ENCODE peak calls at places on chromosomes 4 and X, in ten cellular contexts. T is thoracic aorta; E is stimulated activated CD4-positive, alpha-beta T cell treated with anti-CD3 and anti-CD28 coated beads, Interleukin-2, amount 100 ng/mL, for 48 hours; B is left ventricle myocardium inferior; W is H1; G is NCI-H526; F is lower leg skin; S is astrocyte of the cerebellum; P is activated effector memory CD4-positive, alpha-beta T cell treated with anti-CD3 and anti-CD28 coated beads, Interleukin-2, amount 50 U/mL, for 16 hours; M is putamen. I is an unnamed sample.

GRCh38 chrX:123764967-123765871 is 32.4 kb upstream of the THOC2 start:
- DNase-seq in M (peak; percentile 82), W (peak; percentile 39), F (peak; percentile 79), T (peak; percentile 43), E (peak; percentile 48), P (peak; percentile 83), G (peak; percentile 62), B (peak; percentile 87), S (peak; percentile 60), I (peak; percentile 45)

GRCh38 chr4:19135886-19136633 is 1114.5 kb upstream of the LCORL start:
- DNase-seq in E (no peak), G (no peak), B (no peak), M (no peak), S (no peak), P (no peak), T (no peak), F (no peak), W (no peak), I (no peak)

GRCh38 chrX:71650333-71650969 is 16.9 kb upstream of the LOC101059915 start:
- DNase-seq in E (no peak), G (no peak), F (no peak), P (no peak), W (no peak), M (no peak), T (no peak), B (no peak), S (no peak), I (no peak)

GRCh38 chr4:146545102-146545501 is 23.4 kb upstream of the SLC10A7 start:
- DNase-seq in E (no peak), P (no peak), W (no peak), M (no peak), T (no peak), S (no peak), F (no peak), G (no peak), B (no peak), I (peak; percentile 54)

GRCh38 chr4:120749445-120750151 is 172.9 kb downstream of the PRDM5 start:
- DNase-seq in P (no peak), M (no peak), T (no peak), W (no peak), S (no peak), B (no peak), F (no peak), E (no peak), G (no peak), I (no peak)

GRCh38 chr4:7763788-7764187 is 175.9 kb downstream of the AFAP1 start:
- DNase-seq in M (no peak), F (no peak), T (no peak), B (no peak), S (peak; percentile 49), E (no peak), W (no peak), G (no peak), P (no peak), I (no peak)

GRCh38 chrX:132940727-132941162 is 17.7 kb downstream of the HS6ST2 start:
- DNase-seq in M (no peak), T (no peak), W (no peak), B (no peak), P (no peak), F (no peak), E (no peak), S (no peak), G (no peak), I (no peak)

GRCh38 chr4:9979101-9979815 is 42.0 kb downstream of the SLC2A9 start:
- DNase-seq in B (no peak), P (no peak), F (no peak), T (no peak), E (no peak), G (peak; percentile 29), W (peak; percentile 17), S (no peak), M (no peak), I (no peak)

GRCh38 chrX:149453911-149454820 is 50.9 kb downstream of the IDS start:
- DNase-seq in F (no peak), S (no peak), G (no peak), P (no peak), B (no peak), T (no peak), E (no peak), W (no peak), M (no peak), I (no peak)

GRCh38 chr4:33160126-33160525 is 2440.0 kb downstream of the PCDH7 start:
- DNase-seq in P (no peak), M (no peak), G (no peak), W (no peak), S (no peak), T (no peak), F (peak; percentile 13), E (no peak), B (no peak), I (peak; percentile 9)

GRCh38 chr4:7933631-7934510 is 5.8 kb downstream of the AFAP1 start:
- DNase-seq in W (no peak), S (no peak), T (no peak), G (no peak), E (no peak), P (peak; percentile 44), M (no peak), F (no peak), B (no peak), I (no peak)

GRCh38 chr4:147599764-147600163 is 17.4 kb upstream of the TMEM184C start:
- DNase-seq in B (no peak), S (no peak), T (no peak), M (no peak), W (no peak), P (no peak), E (no peak), G (no peak), F (no peak), I (no peak)

GRCh38 chrX:125205084-125205917 is 114.4 kb upstream of the TEX13C start:
- DNase-seq in E (peak; percentile 7), W (no peak), T (no peak), F (peak; percentile 54), M (peak; percentile 51), S (no peak), B (peak; percentile 49), P (peak; percentile 64), G (no peak), I (no peak)

GRCh38 chr4:141849778-141850177 is 213.4 kb downstream of the IL15 start:
- DNase-seq in W (no peak), T (no peak), M (no peak), G (no peak), F (no peak), B (no peak), E (no peak), S (no peak), P (no peak), I (no peak)

GRCh38 chr4:174304664-174305063 is 21.0 kb downstream of the CEP44 start:
- DNase-seq in G (no peak), E (no peak), F (no peak), T (no peak), P (no peak), M (no peak), W (no peak), S (no peak), B (no peak), I (no peak)

GRCh38 chr4:142512161-142512560 is 333.9 kb downstream of the INPP4B start:
- DNase-seq in G (no peak), W (no peak), F (no peak), S (no peak), E (no peak), T (no peak), M (no peak), P (no peak), B (no peak), I (no peak)

GRCh38 chrX:39133971-39134370 is 332.7 kb downstream of the MID1IP1 start:
- DNase-seq in E (peak; percentile 6), W (peak; percentile 1), G (no peak), F (no peak), S (no peak), T (no peak), B (no peak), M (peak; percentile 3), P (peak; percentile 61), I (no peak)

GRCh38 chr4:114599231-114600065 is 841 bp downstream of the UGT8 start:
- DNase-seq in E (no peak), P (no peak), M (peak; percentile 22), B (no peak), T (no peak), G (peak; percentile 65), F (no peak), W (no peak), S (no peak), I (peak; percentile 11)

GRCh38 chr4:119579823-119580222 is 48.8 kb downstream of the PDE5A start:
- DNase-seq in E (no peak), F (no peak), P (no peak), M (no peak), B (peak; percentile 13), S (no peak), G (no peak), W (no peak), T (no peak), I (no peak)

GRCh38 chr4:38210396-38211114 is 250.4 kb downstream of the PTTG2 start:
- DNase-seq in P (no peak), F (no peak), W (no peak), E (no peak), B (no peak), S (peak; percentile 60), T (no peak), G (no peak), M (no peak), I (no peak)

GRCh38 chrX:13700380-13700779 is 11.5 kb downstream of the RAB9A start:
- DNase-seq in W (no peak), F (no peak), B (no peak), P (no peak), S (no peak), G (no peak), E (no peak), M (no peak), T (no peak), I (no peak)

I was measured in iPS DF 6.9.